ENCODE peak calls at places on chromosomes 7 and 10, in nine cellular contexts. D, Z, N, B, M, H, Q, R and K are unnamed samples.

GRCh38 chr7:18096087-18096486 is 68.4 kb upstream of the PRPS1L1 start:
- DNase-seq in D (no peak), Z (no peak), N (no peak), B (no peak), M (no peak), H (no peak), Q (no peak), R (no peak), K (no peak)

GRCh38 chr7:12882710-12883109 is 195.3 kb downstream of the ARL4A start:
- DNase-seq in D (no peak), Z (no peak), N (no peak), B (no peak), M (no peak), H (no peak), Q (no peak), R (no peak), K (no peak)

GRCh38 chr10:43863859-43864591 is 215.3 kb upstream of the ZNF32 start:
- DNase-seq in D (peak), Z (no peak), N (no peak), B (peak), M (no peak), H (no peak), Q (no peak), R (peak), K (no peak)

GRCh38 chr7:80335473-80336232 is 176.2 kb downstream of the GNAT3 start:
- DNase-seq in D (no peak), Z (no peak), N (no peak), B (no peak), M (no peak), H (no peak), Q (no peak), R (no peak), K (no peak)

GRCh38 chr7:45177801-45178200 is 20.2 kb downstream of the RAMP3 start:
- DNase-seq in D (no peak), Z (no peak), N (no peak), B (no peak), M (no peak), H (no peak), Q (no peak), R (no peak), K (no peak)

GRCh38 chr7:120966961-120967360 is 16.4 kb downstream of the ING3 start:
- DNase-seq in D (no peak), Z (no peak), N (no peak), B (no peak), M (no peak), H (no peak), Q (no peak), R (no peak), K (no peak)

GRCh38 chr7:129828989-129829676 is 123.6 kb downstream of the UBE2H start:
- DNase-seq in D (no peak), Z (no peak), N (no peak), B (no peak), M (peak), H (no peak), Q (no peak), R (no peak), K (no peak)

GRCh38 chr10:128971324-128971723 is 495.7 kb upstream of the MGMT start:
- DNase-seq in D (no peak), Z (no peak), N (no peak), B (no peak), M (no peak), H (no peak), Q (no peak), R (no peak), K (no peak)

GRCh38 chr10:6579904-6580278 is at the start of gene PRKCQ:
- DNase-seq in D (no peak), Z (no peak), N (peak), B (peak), M (no peak), H (peak), Q (peak), R (peak), K (no peak)
- TF ChIP-seq CTCF in D (no peak), Z (no peak), N (no peak), B (no peak), M (no peak), H (no peak), Q (no peak), R (no peak), K (no peak)

GRCh38 chr10:112949875-112950507 is at the start of gene TCF7L2:
- DNase-seq in D (peak), Z (peak), N (peak), B (peak), M (peak), H (peak), Q (peak), R (peak), K (peak)
- TF ChIP-seq CTCF in D (no peak), Z (no peak), N (no peak), B (no peak), M (no peak), H (no peak), Q (no peak), R (no peak), K (no peak)

GRCh38 chr10:131942455-131942854 is 39.3 kb downstream of the BNIP3 start:
- DNase-seq in D (no peak), Z (no peak), N (no peak), B (no peak), M (no peak), H (no peak), Q (no peak), R (no peak), K (no peak)

GRCh38 chr10:131946880-131947279 is 34.8 kb downstream of the BNIP3 start:
- DNase-seq in D (no peak), Z (no peak), N (no peak), B (peak), M (no peak), H (no peak), Q (no peak), R (no peak), K (no peak)

GRCh38 chr10:131938681-131939080 is 37.9 kb downstream of the PPP2R2D start:
- DNase-seq in D (peak), Z (no peak), N (no peak), B (no peak), M (no peak), H (no peak), Q (no peak), R (peak), K (no peak)

GRCh38 chr10:131946321-131946751 is 35.4 kb downstream of the BNIP3 start:
- DNase-seq in D (no peak), Z (peak), N (peak), B (peak), M (no peak), H (no peak), Q (no peak), R (peak), K (no peak)

DNA sequence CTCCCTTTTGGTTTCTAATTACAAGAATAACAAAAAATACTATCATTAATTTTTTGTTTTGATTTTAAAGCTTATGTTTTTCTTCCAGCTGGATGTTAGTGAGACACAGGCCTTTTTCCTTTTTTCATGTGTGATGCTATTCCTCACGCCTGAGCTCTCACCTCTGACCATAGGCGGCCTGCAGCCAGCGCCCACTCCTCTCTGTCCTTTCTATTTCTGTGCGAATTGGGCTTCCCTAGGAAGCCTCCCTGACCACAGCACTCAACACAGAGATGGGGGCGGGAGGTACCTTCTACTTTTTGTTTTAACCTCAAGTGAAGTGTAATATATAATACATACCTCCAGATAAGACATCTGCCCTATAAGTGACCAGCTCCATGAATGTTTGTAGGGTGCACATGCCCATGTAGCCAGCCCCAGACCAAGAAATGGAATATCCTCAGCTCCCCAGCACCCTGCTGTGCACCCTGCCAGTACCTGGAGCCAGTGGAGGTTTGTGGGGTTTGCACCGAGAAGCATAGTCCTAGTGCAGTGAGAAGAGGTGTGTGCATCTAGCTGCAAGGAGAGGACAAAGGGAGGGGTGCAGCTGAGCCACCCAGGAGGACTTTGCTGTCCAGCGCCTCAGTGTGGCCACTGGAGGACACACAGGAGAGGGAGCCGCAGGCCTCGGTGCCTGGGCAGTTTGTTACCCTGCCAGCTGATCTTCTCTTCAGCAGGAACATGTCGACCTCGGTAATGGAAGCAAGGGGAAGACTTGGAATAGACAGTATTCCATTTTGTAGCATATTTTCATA is 38.5 kb downstream of the BNIP3 start:
- DNase-seq in D (peak), Z (no peak), N (no peak), B (peak), M (peak), H (peak), Q (peak), R (peak), K (no peak)
- TF ChIP-seq CTCF in D (peak), Z (peak), N (peak), B (no peak), M (peak), H (peak), Q (no peak), R (peak), K (no peak)

GRCh38 chr7:73611017-73611555 is 13.2 kb downstream of the MLXIPL start:
- DNase-seq in D (no peak), Z (no peak), N (no peak), B (no peak), M (no peak), H (no peak), Q (no peak), R (no peak), K (no peak)
- TF ChIP-seq CTCF in D (no peak), Z (peak), N (no peak), B (no peak), M (no peak), H (no peak), Q (no peak), R (no peak), K (no peak)

DNA sequence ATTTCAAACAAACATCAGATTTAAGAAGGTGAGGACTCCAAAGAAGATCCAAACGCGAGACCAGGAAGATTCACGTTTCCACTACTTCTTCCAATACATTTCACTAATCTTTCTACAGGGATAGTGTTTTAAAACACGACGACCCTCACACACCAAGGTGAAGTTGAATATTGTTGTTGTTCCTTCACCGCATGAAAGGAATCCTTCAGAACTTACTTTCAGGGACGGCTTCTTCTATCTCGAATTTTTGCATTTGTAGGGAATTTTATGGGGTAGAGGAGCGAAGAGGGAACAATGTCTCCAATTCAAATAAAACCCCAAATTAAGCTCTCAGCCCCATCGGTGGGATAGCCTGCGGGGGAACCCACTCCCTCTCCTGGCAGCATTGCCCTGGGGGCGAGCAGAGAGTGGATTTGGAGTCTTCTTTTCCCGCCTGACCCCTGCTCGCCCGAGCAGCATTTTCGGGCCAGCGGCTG is 1.5 kb upstream of the GATA3 start:
- DNase-seq in D (no peak), Z (no peak), N (no peak), B (no peak), M (no peak), H (no peak), Q (no peak), R (no peak), K (peak)
- TF ChIP-seq CTCF in D (no peak), Z (peak), N (no peak), B (no peak), M (peak), H (no peak), Q (no peak), R (peak), K (no peak)

GRCh38 chr10:91549296-91549695 is 83.6 kb downstream of the PPP1R3C start:
- DNase-seq in D (no peak), Z (no peak), N (peak), B (no peak), M (no peak), H (no peak), Q (no peak), R (peak), K (no peak)

GRCh38 chr10:91555455-91555854 is 77.4 kb downstream of the PPP1R3C start:
- DNase-seq in D (no peak), Z (no peak), N (no peak), B (no peak), M (no peak), H (no peak), Q (no peak), R (no peak), K (no peak)

GRCh38 chr10:91551856-91552255 is 81.0 kb downstream of the PPP1R3C start:
- DNase-seq in D (no peak), Z (peak), N (no peak), B (peak), M (no peak), H (peak), Q (peak), R (peak), K (peak)

GRCh38 chr10:91552260-91552659 is 80.6 kb downstream of the PPP1R3C start:
- DNase-seq in D (no peak), Z (no peak), N (no peak), B (no peak), M (no peak), H (no peak), Q (no peak), R (no peak), K (no peak)

DNA sequence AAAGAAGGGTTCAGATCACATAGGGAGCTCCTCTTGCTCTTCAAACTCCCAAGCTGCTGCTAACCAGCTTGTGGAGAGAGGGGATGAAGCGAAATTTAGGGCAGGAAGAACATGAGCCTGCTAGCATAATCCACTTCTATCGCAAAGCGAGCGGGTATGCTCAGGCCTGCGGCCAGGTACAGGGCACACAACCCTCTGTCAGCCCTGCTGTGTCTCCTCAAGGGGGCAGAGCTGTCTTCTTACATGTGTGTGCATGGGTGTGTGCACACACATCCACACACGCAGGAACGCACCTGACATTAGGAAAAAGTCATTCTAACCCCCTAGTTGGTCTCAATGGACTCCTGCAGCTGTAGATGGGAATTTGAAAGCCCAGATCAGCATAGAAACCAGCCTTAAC is 80.2 kb downstream of the PPP1R3C start:
- DNase-seq in D (peak), Z (no peak), N (no peak), B (peak), M (no peak), H (no peak), Q (peak), R (peak), K (no peak)
- TF ChIP-seq CTCF in D (peak), Z (peak), N (no peak), B (peak), M (no peak), H (no peak), Q (no peak), R (peak), K (no peak)